ENCODE peak calls at places on chromosomes 12 and 14, in ten cellular contexts. B, M, E, U, N, R, G, D, X and K are unnamed samples.

GRCh38 chr12:4567073-4567881 is 5.3 kb downstream of the DYRK4 start:
- DNase-seq in B (no peak), M (no peak), E (no peak), U (no peak), N (no peak), R (no peak), G (no peak), D (no peak), X (no peak), K (no peak)

GRCh38 chr12:52360106-52360662 is 7.1 kb downstream of the KRT85 start:
- DNase-seq in B (no peak), M (no peak), E (no peak), U (no peak), N (no peak), R (no peak), G (no peak), D (no peak), X (no peak), K (no peak)

GRCh38 chr14:89040080-89040437 is 215.6 kb downstream of the TTC8 start:
- DNase-seq in B (no peak), M (no peak), E (no peak), U (no peak), N (no peak), R (no peak), G (no peak), D (no peak), X (no peak), K (no peak)

GRCh38 chr12:32305163-32305562 is 94.2 kb upstream of the FGD4 start:
- DNase-seq in B (no peak), M (no peak), E (no peak), U (peak), N (no peak), R (peak), G (no peak), D (peak), X (no peak), K (no peak)

GRCh38 chr14:93018401-93018800 is 95.5 kb downstream of the CHGA start:
- DNase-seq in B (no peak), M (no peak), E (no peak), U (no peak), N (no peak), R (no peak), G (no peak), D (peak), X (no peak), K (no peak)

GRCh38 chr14:41606249-41607118 is at the start of gene LRFN5:
- DNase-seq in B (no peak), M (peak), E (no peak), U (no peak), N (no peak), R (no peak), G (peak), D (peak), X (peak), K (peak)

GRCh38 chr14:87049886-87050820 is 942.8 kb downstream of the GALC start:
- DNase-seq in B (peak), M (peak), E (no peak), U (peak), N (no peak), R (no peak), G (no peak), D (peak), X (no peak), K (no peak)

GRCh38 chr12:56220611-56221232 is 1.0 kb downstream of the RNF41 start:
- DNase-seq in B (no peak), M (no peak), E (no peak), U (no peak), N (no peak), R (no peak), G (no peak), D (peak), X (peak), K (no peak)

GRCh38 chr12:71070416-71071155 is 87.2 kb downstream of the TSPAN8 start:
- DNase-seq in B (no peak), M (no peak), E (no peak), U (no peak), N (no peak), R (no peak), G (no peak), D (no peak), X (no peak), K (no peak)

GRCh38 chr14:61491876-61492440 is 170.6 kb downstream of the PRKCH start:
- DNase-seq in B (no peak), M (no peak), E (no peak), U (no peak), N (peak), R (no peak), G (no peak), D (no peak), X (no peak), K (no peak)

GRCh38 chr12:91381309-91381804 is 198.7 kb upstream of the DCN start:
- DNase-seq in B (no peak), M (peak), E (no peak), U (no peak), N (peak), R (peak), G (peak), D (peak), X (no peak), K (peak)

GRCh38 chr14:32372154-32372553 is 43.1 kb downstream of the AKAP6 start:
- DNase-seq in B (peak), M (no peak), E (no peak), U (no peak), N (no peak), R (no peak), G (no peak), D (peak), X (no peak), K (no peak)

GRCh38 chr12:16583991-16584745 is 21.8 kb downstream of the LMO3 start:
- DNase-seq in B (peak), M (no peak), E (no peak), U (no peak), N (no peak), R (no peak), G (no peak), D (peak), X (no peak), K (no peak)

GRCh38 chr12:80698847-80699542 is 8.4 kb upstream of the MYF6 start:
- DNase-seq in B (no peak), M (no peak), E (no peak), U (no peak), N (no peak), R (no peak), G (no peak), D (no peak), X (no peak), K (no peak)

GRCh38 chr12:108649126-108649525 is 15.4 kb upstream of the SELPLG start:
- DNase-seq in B (peak), M (no peak), E (no peak), U (no peak), N (no peak), R (no peak), G (no peak), D (no peak), X (no peak), K (no peak)

GRCh38 chr12:15192721-15193120 is 28.5 kb downstream of the RERG start:
- DNase-seq in B (no peak), M (no peak), E (no peak), U (no peak), N (no peak), R (no peak), G (no peak), D (no peak), X (no peak), K (no peak)

GRCh38 chr14:42378274-42378673 is 771.6 kb downstream of the LRFN5 start:
- DNase-seq in B (no peak), M (no peak), E (no peak), U (no peak), N (no peak), R (no peak), G (no peak), D (no peak), X (no peak), K (no peak)

GRCh38 chr12:83468988-83469908 is 782.5 kb downstream of the TMTC2 start:
- DNase-seq in B (no peak), M (no peak), E (no peak), U (no peak), N (no peak), R (no peak), G (no peak), D (no peak), X (no peak), K (no peak)

GRCh38 chr12:100824476-100824875 is 29.9 kb downstream of the ANO4 start:
- DNase-seq in B (no peak), M (no peak), E (no peak), U (no peak), N (no peak), R (no peak), G (no peak), D (no peak), X (no peak), K (no peak)

GRCh38 chr14:75259510-75259855 is 19.1 kb upstream of the FOS start:
- DNase-seq in B (peak), M (peak), E (no peak), U (no peak), N (no peak), R (no peak), G (no peak), D (peak), X (no peak), K (no peak)

GRCh38 chr12:110718222-110718908 is 24.3 kb downstream of the PPP1CC start:
- DNase-seq in B (no peak), M (no peak), E (no peak), U (no peak), N (no peak), R (no peak), G (no peak), D (no peak), X (no peak), K (no peak)

GRCh38 chr12:6869049-6870021 is 2.0 kb downstream of the TPI1 start:
- DNase-seq in B (peak), M (peak), E (peak), U (peak), N (peak), R (peak), G (peak), D (peak), X (peak), K (peak)

GRCh38 chr14:103072595-103073366 is 11.2 kb upstream of the LBHD2 start:
- DNase-seq in B (no peak), M (peak), E (no peak), U (no peak), N (no peak), R (no peak), G (no peak), D (no peak), X (peak), K (no peak)

GRCh38 chr12:94134226-94134795 is 14.1 kb upstream of the PLXNC1 start:
- DNase-seq in B (peak), M (peak), E (no peak), U (peak), N (no peak), R (peak), G (no peak), D (peak), X (no peak), K (no peak)

GRCh38 chr14:61621444-61621843 is 73.9 kb upstream of the HIF1A start:
- DNase-seq in B (no peak), M (no peak), E (no peak), U (no peak), N (no peak), R (no peak), G (no peak), D (no peak), X (no peak), K (no peak)